ENCODE peak calls at places on chromosomes 11 and 22, in eight cellular contexts. A, U, Y, V, L, J, E and F are unnamed samples.

GRCh38 chr11:61694971-61695706 is 14.9 kb downstream of the DAGLA start:
- DNase-seq in A (peak; percentile 67), U (peak; percentile 75), Y (no peak), V (no peak), L (no peak), J (no peak), E (peak; percentile 44), F (no peak)

GRCh38 chr22:49321477-49322055 is 506.1 kb downstream of the BRD1 start:
- DNase-seq in A (peak; percentile 39), U (no peak), Y (no peak), V (no peak), L (no peak), J (no peak), E (no peak), F (no peak)

GRCh38 chr11:35412285-35412684 is 7.1 kb downstream of the SLC1A2 start:
- DNase-seq in A (peak; percentile 63), U (peak; percentile 62), Y (no peak), V (no peak), L (no peak), J (no peak), E (no peak), F (no peak)

GRCh38 chr11:128291043-128291442 is 296.3 kb downstream of the ETS1 start:
- DNase-seq in A (peak; percentile 11), U (no peak), Y (no peak), V (no peak), L (no peak), J (no peak), E (no peak), F (no peak)

GRCh38 chr22:19287076-19287724 is 4.3 kb downstream of the CLTCL1 start:
- DNase-seq in A (no peak), U (peak; percentile 62), Y (no peak), V (no peak), L (no peak), J (no peak), E (no peak), F (no peak)

GRCh38 chr22:47161631-47162030 is 399.2 kb downstream of the TBC1D22A start:
- DNase-seq in A (no peak), U (no peak), Y (no peak), V (no peak), L (no peak), J (no peak), E (no peak), F (no peak)

GRCh38 chr11:133903056-133903455 is 53.7 kb downstream of the IGSF9B start:
- DNase-seq in A (no peak), U (no peak), Y (no peak), V (no peak), L (no peak), J (no peak), E (no peak), F (no peak)

GRCh38 chr22:48346911-48347310 is 1480.8 kb downstream of the BRD1 start:
- DNase-seq in A (no peak), U (no peak), Y (no peak), V (no peak), L (no peak), J (no peak), E (no peak), F (no peak)

GRCh38 chr22:46758867-46759290 is 3.6 kb upstream of the TBC1D22A start:
- DNase-seq in A (peak; percentile 50), U (peak; percentile 89), Y (peak; percentile 23), V (no peak), L (peak; percentile 32), J (peak; percentile 62), E (peak; percentile 91), F (no peak)

DNA sequence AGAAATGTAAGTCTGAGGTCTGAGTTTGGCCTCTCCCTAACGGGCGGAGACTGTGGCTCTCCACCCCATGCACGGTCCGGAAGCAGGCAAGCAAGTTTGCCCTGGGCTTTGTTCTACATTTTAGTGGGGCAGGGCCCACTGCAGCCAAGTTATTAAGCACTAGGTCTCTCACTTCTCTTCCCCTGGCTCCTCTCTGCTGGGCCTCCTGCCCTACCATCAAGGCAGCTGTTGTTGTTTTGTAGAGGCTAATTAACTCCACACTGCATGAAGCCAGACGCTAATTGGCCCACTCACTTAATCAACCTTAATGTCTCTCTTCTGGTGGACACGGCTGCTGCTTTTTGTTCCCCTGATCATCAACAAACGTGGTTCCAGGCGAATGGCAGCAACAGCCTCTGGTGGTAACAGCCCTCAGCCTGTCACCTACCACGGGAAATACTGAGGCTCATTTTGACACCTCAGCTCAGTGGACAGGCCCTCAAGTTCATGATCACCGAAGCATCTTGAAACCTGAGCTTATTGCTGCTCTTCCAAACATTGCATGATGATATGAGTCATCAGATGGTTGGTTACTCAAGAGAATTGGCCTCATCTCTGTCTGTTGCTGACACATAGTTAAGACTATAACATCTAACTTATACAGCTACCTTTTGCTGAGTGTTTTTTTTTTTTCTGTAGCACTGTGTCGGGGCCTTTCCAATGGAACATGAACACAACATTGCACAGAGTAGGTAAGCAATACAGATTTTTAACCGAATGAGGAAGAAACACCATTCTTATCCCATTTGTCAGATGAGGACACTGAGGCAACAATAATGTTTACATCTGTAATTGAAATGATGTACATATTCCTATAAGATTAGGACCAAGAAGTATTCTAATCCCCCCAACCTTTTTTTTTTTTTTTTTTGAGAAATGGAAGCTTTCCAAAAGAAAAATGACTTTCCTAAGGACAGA is 20.8 kb upstream of the LMO2 start:
- DNase-seq in A (no peak), U (no peak), Y (peak; percentile 75), V (peak; percentile 82), L (no peak), J (peak; percentile 10), E (no peak), F (peak; percentile 95)
- TF ChIP-seq REST in A (no peak), U (no peak), Y (no peak), V (no peak), L (no peak), J (no peak), E (no peak), F (no peak)

DNA sequence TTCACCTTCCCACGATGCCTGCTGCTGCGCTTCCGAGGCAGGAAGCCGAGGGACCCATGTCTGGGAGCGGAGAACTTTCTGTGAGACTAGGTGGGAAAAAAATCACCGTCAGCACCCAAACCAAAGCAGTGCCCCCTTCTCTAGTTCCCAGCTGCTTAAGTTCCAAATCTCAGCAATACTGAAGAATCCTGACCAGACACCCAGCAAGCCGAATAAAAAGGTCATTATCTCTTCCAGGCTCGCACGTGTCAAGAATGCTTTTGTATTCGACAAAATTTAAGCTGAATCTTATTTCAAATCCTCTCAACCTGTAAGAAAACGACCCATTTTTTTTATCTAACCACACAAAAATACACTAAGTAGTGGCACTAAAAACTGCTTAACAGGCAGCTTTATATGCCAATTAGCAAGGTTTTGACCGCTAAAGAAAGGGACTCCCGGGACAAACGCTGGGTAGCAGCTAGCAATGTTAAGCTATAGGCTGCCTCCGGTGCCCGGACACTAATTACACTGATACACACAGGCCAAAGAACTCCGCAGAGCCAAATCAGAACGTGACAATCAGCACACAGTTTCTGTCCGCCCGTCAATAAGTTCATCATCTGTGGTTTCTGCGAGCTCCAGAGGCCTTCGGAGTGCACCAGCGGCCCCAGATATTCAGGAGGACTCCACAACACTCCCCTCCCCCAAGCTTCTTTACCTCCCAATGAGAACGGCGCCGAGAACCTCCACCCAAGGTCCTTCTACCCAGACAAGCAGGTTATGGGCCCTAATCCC is 728 bp downstream of the RPL3 start:
- DNase-seq in A (no peak), U (no peak), Y (peak; percentile 35), V (no peak), L (no peak), J (no peak), E (no peak), F (no peak)
- TF ChIP-seq POLR2AphosphoS5 in A (no peak), U (no peak), Y (no peak), V (no peak), L (no peak), J (no peak), E (no peak), F (no peak)

GRCh38 chr11:65870706-65871681 is 1.6 kb downstream of the EFEMP2 start:
- DNase-seq in A (no peak), U (no peak), Y (no peak), V (no peak), L (no peak), J (no peak), E (no peak), F (no peak)

GRCh38 chr11:65873280-65874156 is 918 bp upstream of the EFEMP2 start:
- DNase-seq in A (peak; percentile 98), U (peak; percentile 96), Y (peak; percentile 96), V (peak; percentile 87), L (no peak), J (peak; percentile 83), E (peak; percentile 80), F (peak; percentile 93)

GRCh38 chr11:65870307-65870658 is 2.3 kb downstream of the EFEMP2 start:
- DNase-seq in A (no peak), U (no peak), Y (no peak), V (no peak), L (no peak), J (no peak), E (no peak), F (no peak)

GRCh38 chr11:65872555-65873279 is at the start of gene EFEMP2:
- DNase-seq in A (peak; percentile 79), U (no peak), Y (no peak), V (no peak), L (no peak), J (no peak), E (no peak), F (no peak)

GRCh38 chr11:65871811-65872548 is 620 bp downstream of the EFEMP2 start:
- DNase-seq in A (peak; percentile 75), U (peak; percentile 62), Y (no peak), V (no peak), L (no peak), J (no peak), E (no peak), F (no peak)
- TF ChIP-seq CTCF in A (no peak), U (no peak), Y (no peak), V (no peak), L (no peak), J (no peak), E (peak; percentile 18), F (no peak)

DNA sequence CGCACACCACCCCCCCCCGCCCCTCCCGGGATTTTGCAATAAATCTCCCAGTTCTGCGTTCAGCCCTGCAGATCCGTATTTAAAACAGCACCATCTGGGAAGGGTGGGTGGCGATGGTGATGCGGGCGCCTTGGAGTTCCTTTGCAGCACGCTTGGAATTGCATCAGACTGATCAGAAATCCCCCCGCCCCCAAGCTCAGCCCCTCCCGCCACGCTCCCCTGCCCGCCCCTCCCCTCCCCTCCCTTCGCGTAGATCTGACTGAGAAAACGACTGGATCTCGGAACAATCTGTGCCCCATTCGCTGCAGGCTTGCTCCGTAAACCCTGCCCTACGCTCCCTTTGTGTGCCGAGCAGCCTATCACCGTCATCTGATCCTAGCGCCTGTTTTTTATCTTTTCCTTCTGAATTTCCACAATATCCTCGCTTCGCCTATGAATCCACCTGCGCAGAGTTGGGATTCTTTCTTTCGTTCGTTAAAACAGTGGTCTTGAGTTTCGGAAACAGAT is 18.1 kb upstream of the BDNF start:
- DNase-seq in A (peak; percentile 76), U (peak; percentile 93), Y (no peak), V (no peak), L (no peak), J (peak; percentile 73), E (no peak), F (no peak)
- TF ChIP-seq REST in A (no peak), U (no peak), Y (no peak), V (no peak), L (no peak), J (no peak), E (no peak), F (no peak)

GRCh38 chr11:13152264-13152663 is 125.3 kb upstream of the BMAL1 start:
- DNase-seq in A (no peak), U (no peak), Y (no peak), V (no peak), L (no peak), J (no peak), E (no peak), F (no peak)
- TF ChIP-seq POLR2AphosphoS5 in A (no peak), U (no peak), Y (no peak), V (no peak), L (no peak), J (no peak), E (no peak), F (no peak)